ENCODE peak calls at places on chromosomes 3 and 15, in four cellular contexts. M, O, Q and E are unnamed samples.

GRCh38 chr3:129756871-129757270 is 136.6 kb downstream of the TMCC1 start:
- DNase-seq in M (no peak), O (peak), Q (no peak), E (peak)

GRCh38 chr15:62059818-62060115 is 480 bp downstream of the VPS13C start:
- DNase-seq in M (peak), O (no peak), Q (no peak), E (no peak)

GRCh38 chr3:131147534-131147933 is 120.9 kb downstream of the NEK11 start:
- DNase-seq in M (no peak), O (peak), Q (no peak), E (no peak)

GRCh38 chr3:9809239-9809614 is 835 bp upstream of the TTLL3 start:
- DNase-seq in M (no peak), O (no peak), Q (no peak), E (no peak)

GRCh38 chr3:13229291-13229949 is 156.2 kb upstream of the IQSEC1 start:
- DNase-seq in M (no peak), O (no peak), Q (no peak), E (no peak)

GRCh38 chr3:13507791-13508339 is 27.8 kb downstream of the HDAC11 start:
- DNase-seq in M (no peak), O (no peak), Q (peak), E (no peak)

GRCh38 chr3:150823277-150823676 is 60.3 kb upstream of the SIAH2 start:
- DNase-seq in M (no peak), O (no peak), Q (no peak), E (no peak)

GRCh38 chr3:136699271-136699828 is 52.8 kb downstream of the STAG1 start:
- DNase-seq in M (no peak), O (no peak), Q (no peak), E (no peak)

GRCh38 chr15:38860682-38861081 is 296.1 kb upstream of the RASGRP1 start:
- DNase-seq in M (no peak), O (no peak), Q (no peak), E (no peak)

GRCh38 chr3:103706671-103707070 is 1271.9 kb downstream of the ZPLD1 start:
- DNase-seq in M (no peak), O (no peak), Q (no peak), E (no peak)

GRCh38 chr15:52094811-52095584 is 17.6 kb downstream of the BCL2L10 start:
- DNase-seq in M (no peak), O (no peak), Q (no peak), E (no peak)

GRCh38 chr3:194996746-194997145 is 274.2 kb downstream of the XXYLT1 start:
- DNase-seq in M (peak), O (no peak), Q (peak), E (no peak)

GRCh38 chr3:24100694-24101402 is 155.8 kb downstream of the NR1D2 start:
- DNase-seq in M (no peak), O (no peak), Q (no peak), E (no peak)

GRCh38 chr3:66228707-66229106 is 7.9 kb downstream of the SLC25A26 start:
- DNase-seq in M (no peak), O (no peak), Q (no peak), E (no peak)

GRCh38 chr3:124059580-124059979 is 67.7 kb upstream of the ROPN1 start:
- DNase-seq in M (no peak), O (peak), Q (no peak), E (peak)

GRCh38 chr15:74027688-74028087 is 33.2 kb downstream of the PML start:
- DNase-seq in M (no peak), O (no peak), Q (peak), E (no peak)

GRCh38 chr3:75049581-75049980 is 435.1 kb upstream of the CNTN3 start:
- DNase-seq in M (no peak), O (no peak), Q (no peak), E (no peak)

GRCh38 chr15:33515121-33515520 is 204.4 kb downstream of the RYR3 start:
- DNase-seq in M (no peak), O (no peak), Q (no peak), E (no peak)

GRCh38 chr15:85116925-85117646 is 135.4 kb downstream of the PDE8A start:
- DNase-seq in M (no peak), O (no peak), Q (no peak), E (no peak)

GRCh38 chr3:57179580-57180410 is 14.6 kb upstream of the IL17RD start:
- DNase-seq in M (no peak), O (no peak), Q (no peak), E (no peak)

GRCh38 chr3:136916200-136916599 is 41.6 kb upstream of the IL20RB start:
- DNase-seq in M (no peak), O (no peak), Q (no peak), E (no peak)

GRCh38 chr15:73887481-73887880 is 14.1 kb downstream of the TBC1D21 start:
- DNase-seq in M (no peak), O (no peak), Q (peak), E (no peak)

GRCh38 chr15:97995881-97996603 is 35.5 kb downstream of the ARRDC4 start:
- DNase-seq in M (no peak), O (no peak), Q (no peak), E (no peak)

GRCh38 chr3:184874709-184875644 is 63.0 kb downstream of the VPS8 start:
- DNase-seq in M (no peak), O (no peak), Q (no peak), E (no peak)

GRCh38 chr15:66982816-66983215 is 82.6 kb upstream of the SMAD3 start:
- DNase-seq in M (no peak), O (no peak), Q (no peak), E (no peak)

GRCh38 chr15:66095871-66096710 is 157.5 kb downstream of the MEGF11 start:
- DNase-seq in M (no peak), O (no peak), Q (peak), E (no peak)

GRCh38 chr15:99117563-99118257 is 12.8 kb downstream of the SYNM start:
- DNase-seq in M (no peak), O (no peak), Q (peak), E (no peak)

GRCh38 chr3:160583451-160583850 is 18.1 kb upstream of the KPNA4 start:
- DNase-seq in M (no peak), O (no peak), Q (no peak), E (no peak)

GRCh38 chr3:134517796-134518195 is 31.9 kb downstream of the CEP63 start:
- DNase-seq in M (no peak), O (peak), Q (no peak), E (no peak)

GRCh38 chr3:167733961-167734497 is 663 bp downstream of the PDCD10 start:
- DNase-seq in M (no peak), O (no peak), Q (no peak), E (no peak)

GRCh38 chr3:128917291-128917690 is 37.9 kb downstream of the ACAD9 start:
- DNase-seq in M (peak), O (no peak), Q (no peak), E (no peak)

GRCh38 chr3:132661120-132661519 is 991 bp downstream of the UBA5 start:
- DNase-seq in M (no peak), O (no peak), Q (no peak), E (no peak)

GRCh38 chr3:150763122-150763840 is at the start of gene SIAH2:
- DNase-seq in M (peak), O (peak), Q (peak), E (peak)

GRCh38 chr15:88342666-88343065 is 86.1 kb upstream of the NTRK3 start:
- DNase-seq in M (no peak), O (peak), Q (no peak), E (no peak)

GRCh38 chr15:44501768-44502366 is 35.1 kb upstream of the EIF3J start:
- DNase-seq in M (no peak), O (peak), Q (no peak), E (peak)

GRCh38 chr15:77295446-77295845 is 124.5 kb downstream of the PEAK1 start:
- DNase-seq in M (no peak), O (peak), Q (no peak), E (peak)

GRCh38 chr15:39736646-39737550 is 45.7 kb downstream of the FSIP1 start:
- DNase-seq in M (no peak), O (no peak), Q (no peak), E (no peak)

GRCh38 chr15:34709866-34710265 is 44.9 kb downstream of the GJD2 start:
- DNase-seq in M (no peak), O (no peak), Q (no peak), E (no peak)

GRCh38 chr3:112734718-112735350 is 93.9 kb upstream of the CCDC80 start:
- DNase-seq in M (peak), O (no peak), Q (no peak), E (no peak)

GRCh38 chr3:39147711-39148115 is 5.7 kb downstream of the CSRNP1 start:
- DNase-seq in M (no peak), O (no peak), Q (no peak), E (no peak)